ENCODE peak calls at places on chromosomes 2 and 18, in five cellular contexts. S, F, M, O and Q are unnamed samples.

GRCh38 chr2:235088608-235089020 is 136.8 kb downstream of the SH3BP4 start:
- DNase-seq in F (no peak), M (no peak), S (no peak), O (no peak), Q (no peak)

GRCh38 chr18:63016270-63016669 is 300.9 kb downstream of the PHLPP1 start:
- DNase-seq in S (peak), M (peak), F (no peak), O (peak), Q (peak)

GRCh38 chr2:41886757-41887156 is 161.1 kb upstream of the PKDCC start:
- DNase-seq in S (no peak), M (no peak), O (no peak), F (no peak), Q (no peak)

GRCh38 chr2:241767464-241768250 is 9.0 kb upstream of the GAL3ST2 start:
- DNase-seq in O (no peak), M (no peak), S (no peak), F (peak), Q (no peak)

GRCh38 chr2:96856776-96857673 is 791 bp downstream of the ANKRD39 start:
- DNase-seq in M (peak), S (no peak), F (peak), O (peak), Q (peak)

GRCh38 chr2:189151897-189152296 is 27.7 kb downstream of the COL5A2 start:
- DNase-seq in M (no peak), F (no peak), S (no peak), O (no peak), Q (no peak)

GRCh38 chr18:79428287-79428686 is 32.6 kb downstream of the NFATC1 start:
- DNase-seq in F (no peak), S (no peak), O (no peak), M (no peak), Q (no peak)

GRCh38 chr2:204655101-204655500 is 109.8 kb downstream of the PARD3B start:
- DNase-seq in O (no peak), S (no peak), F (no peak), M (no peak), Q (no peak)

GRCh38 chr2:12177995-12178760 is 431.7 kb downstream of the LPIN1 start:
- DNase-seq in S (no peak), O (no peak), F (no peak), M (no peak), Q (no peak)

GRCh38 chr2:80638759-80639158 is 334.2 kb upstream of the LRRTM1 start:
- DNase-seq in F (no peak), S (no peak), M (no peak), O (no peak), Q (no peak)

GRCh38 chr2:2646312-2647051 is 315.4 kb upstream of the MYT1L start:
- DNase-seq in O (peak), F (no peak), M (no peak), S (peak), Q (peak)

GRCh38 chr2:78397198-78397597 is 628.3 kb upstream of the REG3G start:
- DNase-seq in M (no peak), O (no peak), S (no peak), F (no peak), Q (no peak)

GRCh38 chr2:10931710-10932255 is 20.0 kb downstream of the KCNF1 start:
- DNase-seq in O (no peak), F (no peak), M (no peak), S (no peak), Q (no peak)

GRCh38 chr18:59705145-59705544 is 7.9 kb upstream of the CCBE1 start:
- DNase-seq in S (no peak), F (no peak), O (no peak), M (no peak), Q (no peak)

GRCh38 chr2:69280796-69281412 is 106.1 kb downstream of the GFPT1 start:
- DNase-seq in S (no peak), O (no peak), M (no peak), F (no peak), Q (no peak)

GRCh38 chr2:226868331-226868730 is 32.5 kb downstream of the RHBDD1 start:
- DNase-seq in O (no peak), M (no peak), F (no peak), S (no peak), Q (no peak)

GRCh38 chr2:69559696-69560482 is 83.7 kb downstream of the AAK1 start:
- DNase-seq in S (peak), O (no peak), F (no peak), M (peak), Q (no peak)

GRCh38 chr2:96353032-96353561 is 17.5 kb downstream of the NCAPH start:
- DNase-seq in O (no peak), F (no peak), M (no peak), S (no peak), Q (no peak)

GRCh38 chr2:16650287-16651249 is 15.1 kb downstream of the CYRIA start:
- DNase-seq in M (peak), F (no peak), O (no peak), S (peak), Q (no peak)

GRCh38 chr2:216023055-216023648 is 9.8 kb upstream of the MREG start:
- DNase-seq in M (peak), F (no peak), S (peak), O (peak), Q (peak)

GRCh38 chr2:3500326-3500899 is 18.9 kb downstream of the ADI1 start:
- DNase-seq in M (no peak), F (peak), S (no peak), O (no peak), Q (no peak)

GRCh38 chr2:120251863-120252206 is 817 bp upstream of the RALB start:
- DNase-seq in F (no peak), O (no peak), S (no peak), M (no peak), Q (no peak)

GRCh38 chr2:230922951-230923717 is 1.9 kb downstream of the GPR55 start:
- DNase-seq in M (no peak), F (no peak), S (no peak), O (no peak), Q (no peak)